ENCODE peak calls at places on chromosomes 16 and 17, in nine cellular contexts. One of them, this sample, is unnamed.

GRCh38 chr16:89047331-89048086 is 46.1 kb upstream of the ACSF3 start:
- DNase-seq in GM03348: no peak
- DNase-seq in left cardiac atrium: no peak
- DNase-seq in CD8-positive, alpha-beta T cell: no peak
- DNase-seq in fibroblast of lung: no peak
- DNase-seq in HFFc6: no peak
- DNase-seq in HCEC 1CT: no peak
- DNase-seq in NCI-H82: no peak
- DNase-seq in progenitor cell of endocrine pancreas: no peak
- DNase-seq in this sample: no peak

GRCh38 chr17:71085238-71086033 is 916.1 kb downstream of the KCNJ2 start:
- DNase-seq in GM03348: no peak
- DNase-seq in left cardiac atrium: no peak
- DNase-seq in CD8-positive, alpha-beta T cell: no peak
- DNase-seq in fibroblast of lung: peak
- DNase-seq in HFFc6: no peak
- DNase-seq in HCEC 1CT: no peak
- DNase-seq in NCI-H82: peak
- DNase-seq in progenitor cell of endocrine pancreas: peak
- DNase-seq in this sample: peak

GRCh38 chr16:89395150-89396142 is 94.9 kb downstream of the ANKRD11 start:
- DNase-seq in GM03348: peak
- DNase-seq in left cardiac atrium: peak
- DNase-seq in CD8-positive, alpha-beta T cell: no peak
- DNase-seq in fibroblast of lung: peak
- DNase-seq in HFFc6: peak
- DNase-seq in HCEC 1CT: peak
- DNase-seq in NCI-H82: peak
- DNase-seq in progenitor cell of endocrine pancreas: no peak
- DNase-seq in this sample: peak

GRCh38 chr16:84775262-84775810 is 44.4 kb upstream of the CRISPLD2 start:
- DNase-seq in GM03348: no peak
- DNase-seq in left cardiac atrium: no peak
- DNase-seq in CD8-positive, alpha-beta T cell: no peak
- DNase-seq in fibroblast of lung: no peak
- DNase-seq in HFFc6: no peak
- DNase-seq in HCEC 1CT: no peak
- DNase-seq in NCI-H82: no peak
- DNase-seq in progenitor cell of endocrine pancreas: no peak
- DNase-seq in this sample: peak

GRCh38 chr16:89341697-89342694 is 124.5 kb downstream of the ZNF778 start:
- DNase-seq in GM03348: no peak
- DNase-seq in left cardiac atrium: no peak
- DNase-seq in CD8-positive, alpha-beta T cell: no peak
- DNase-seq in fibroblast of lung: no peak
- DNase-seq in HFFc6: no peak
- DNase-seq in HCEC 1CT: no peak
- DNase-seq in NCI-H82: no peak
- DNase-seq in progenitor cell of endocrine pancreas: no peak
- DNase-seq in this sample: no peak

GRCh38 chr16:68284847-68285246 is 20.5 kb downstream of the SLC7A6 start:
- DNase-seq in GM03348: no peak
- DNase-seq in left cardiac atrium: no peak
- DNase-seq in CD8-positive, alpha-beta T cell: no peak
- DNase-seq in fibroblast of lung: no peak
- DNase-seq in HFFc6: no peak
- DNase-seq in HCEC 1CT: no peak
- DNase-seq in NCI-H82: no peak
- DNase-seq in progenitor cell of endocrine pancreas: no peak
- DNase-seq in this sample: no peak

GRCh38 chr17:76700627-76701470 is 9.9 kb downstream of the MXRA7 start:
- DNase-seq in GM03348: peak
- DNase-seq in left cardiac atrium: peak
- DNase-seq in CD8-positive, alpha-beta T cell: no peak
- DNase-seq in fibroblast of lung: peak
- DNase-seq in HFFc6: peak
- DNase-seq in HCEC 1CT: peak
- DNase-seq in NCI-H82: peak
- DNase-seq in progenitor cell of endocrine pancreas: no peak
- DNase-seq in this sample: peak

GRCh38 chr17:74883241-74883750 is 10.1 kb downstream of the FADS6 start:
- DNase-seq in GM03348: no peak
- DNase-seq in left cardiac atrium: no peak
- DNase-seq in CD8-positive, alpha-beta T cell: no peak
- DNase-seq in fibroblast of lung: no peak
- DNase-seq in HFFc6: no peak
- DNase-seq in HCEC 1CT: no peak
- DNase-seq in NCI-H82: no peak
- DNase-seq in progenitor cell of endocrine pancreas: no peak
- DNase-seq in this sample: no peak

GRCh38 chr17:10999484-10999883 is 161.6 kb upstream of the PIRT start:
- DNase-seq in GM03348: no peak
- DNase-seq in left cardiac atrium: no peak
- DNase-seq in CD8-positive, alpha-beta T cell: no peak
- DNase-seq in fibroblast of lung: no peak
- DNase-seq in HFFc6: no peak
- DNase-seq in HCEC 1CT: no peak
- DNase-seq in NCI-H82: no peak
- DNase-seq in progenitor cell of endocrine pancreas: no peak
- DNase-seq in this sample: no peak

GRCh38 chr16:88303890-88304819 is 78.6 kb upstream of the ZNF469 start:
- DNase-seq in GM03348: peak
- DNase-seq in left cardiac atrium: peak
- DNase-seq in CD8-positive, alpha-beta T cell: no peak
- DNase-seq in fibroblast of lung: peak
- DNase-seq in HFFc6: peak
- DNase-seq in HCEC 1CT: peak
- DNase-seq in NCI-H82: no peak
- DNase-seq in progenitor cell of endocrine pancreas: no peak
- DNase-seq in this sample: peak

GRCh38 chr17:50274142-50274944 is at the start of gene TMEM92:
- DNase-seq in GM03348: no peak
- DNase-seq in left cardiac atrium: no peak
- DNase-seq in CD8-positive, alpha-beta T cell: no peak
- DNase-seq in fibroblast of lung: no peak
- DNase-seq in HFFc6: no peak
- DNase-seq in HCEC 1CT: no peak
- DNase-seq in NCI-H82: peak
- DNase-seq in progenitor cell of endocrine pancreas: peak
- DNase-seq in this sample: peak

GRCh38 chr17:7858487-7858832 is 657 bp downstream of the CYB5D1 start:
- DNase-seq in GM03348: peak
- DNase-seq in left cardiac atrium: peak
- DNase-seq in CD8-positive, alpha-beta T cell: no peak
- DNase-seq in fibroblast of lung: peak
- DNase-seq in HFFc6: peak
- DNase-seq in HCEC 1CT: peak
- DNase-seq in NCI-H82: peak
- DNase-seq in progenitor cell of endocrine pancreas: no peak
- DNase-seq in this sample: no peak

GRCh38 chr16:84274515-84274914 is 20.2 kb upstream of the WFDC1 start:
- DNase-seq in GM03348: no peak
- DNase-seq in left cardiac atrium: no peak
- DNase-seq in CD8-positive, alpha-beta T cell: no peak
- DNase-seq in fibroblast of lung: no peak
- DNase-seq in HFFc6: no peak
- DNase-seq in HCEC 1CT: no peak
- DNase-seq in NCI-H82: no peak
- DNase-seq in progenitor cell of endocrine pancreas: no peak
- DNase-seq in this sample: no peak

GRCh38 chr16:4918790-4919210 is 18.1 kb downstream of the PPL start:
- DNase-seq in GM03348: no peak
- DNase-seq in left cardiac atrium: no peak
- DNase-seq in CD8-positive, alpha-beta T cell: no peak
- DNase-seq in fibroblast of lung: no peak
- DNase-seq in HFFc6: no peak
- DNase-seq in HCEC 1CT: no peak
- DNase-seq in NCI-H82: no peak
- DNase-seq in progenitor cell of endocrine pancreas: no peak
- DNase-seq in this sample: peak

This sample was measured in trophoblast cell.